ENCODE peak calls at places on chromosomes 16 and 17, in seven cellular contexts. L is OCI-LY7; N is transverse colon; O is breast epithelium; X is H9; I is PC-3; Q is CD4-positive, CD25-positive, alpha-beta regulatory T cell. Y is an unnamed sample.

GRCh38 chr17:1108810-1109605 is 70.8 kb downstream of the ABR start:
- DNase-seq in O (no peak), X (no peak), Q (peak; percentile 88), N (peak; percentile 67), I (peak; percentile 38), L (peak; percentile 34), Y (peak; percentile 74)

GRCh38 chr17:27276653-27277156 is 17.2 kb upstream of the WSB1 start:
- DNase-seq in O (no peak), Q (no peak), I (no peak), X (peak; percentile 95), L (no peak), N (no peak), Y (no peak)

GRCh38 chr16:4537376-4538066 is 1.1 kb downstream of the CDIP1 start:
- DNase-seq in N (no peak), O (no peak), X (peak; percentile 61), Q (peak; percentile 31), L (no peak), I (no peak), Y (no peak)

GRCh38 chr17:76738468-76738850 is 540 bp downstream of the MFSD11 start:
- DNase-seq in L (peak; percentile 28), X (no peak), N (no peak), Q (peak; percentile 31), I (peak; percentile 20), O (no peak), Y (no peak)

GRCh38 chr17:77814091-77814772 is 144.3 kb upstream of the TNRC6C start:
- DNase-seq in O (no peak), L (no peak), I (no peak), X (no peak), Q (no peak), N (no peak), Y (no peak)

GRCh38 chr16:11557811-11558210 is 28.9 kb downstream of the LITAF start:
- DNase-seq in L (no peak), N (no peak), O (no peak), I (no peak), Q (no peak), X (no peak), Y (no peak)

GRCh38 chr16:85396879-85397871 is 215.9 kb upstream of the GSE1 start:
- DNase-seq in L (peak; percentile 76), X (peak; percentile 52), N (no peak), Q (no peak), O (no peak), I (no peak), Y (no peak)

GRCh38 chr16:70746708-70747424 is 54.1 kb downstream of the VAC14 start:
- DNase-seq in Q (peak; percentile 54), N (peak; percentile 82), O (peak; percentile 74), X (no peak), I (peak; percentile 94), L (peak; percentile 10), Y (peak; percentile 77)

GRCh38 chr17:28057731-28058246 is 15.3 kb downstream of the NLK start:
- DNase-seq in O (no peak), L (no peak), Q (peak; percentile 46), X (no peak), I (peak; percentile 61), N (no peak), Y (no peak)

GRCh38 chr17:76027159-76027839 is at the start of gene EVPL:
- DNase-seq in X (peak; percentile 58), O (peak; percentile 82), N (peak; percentile 90), L (no peak), I (peak; percentile 98), Q (no peak), Y (no peak)

GRCh38 chr17:3695723-3696411 is at the start of gene P2RX5:
- DNase-seq in I (peak; percentile 32), Q (peak; percentile 77), N (peak; percentile 57), X (peak; percentile 84), O (no peak), L (peak; percentile 87), Y (no peak)

GRCh38 chr17:8072727-8073461 is 14.6 kb downstream of the ALOX12B start:
- DNase-seq in L (no peak), Q (peak; percentile 40), N (no peak), I (no peak), O (no peak), X (peak; percentile 61), Y (peak; percentile 16)

GRCh38 chr16:82011199-82011641 is at the start of gene SDR42E1:
- DNase-seq in N (peak; percentile 85), L (peak; percentile 11), X (no peak), I (no peak), O (peak; percentile 71), Q (peak; percentile 82), Y (peak; percentile 38)

GRCh38 chr16:46975908-46976470 is 2.5 kb upstream of the DNAJA2 start:
- DNase-seq in X (no peak), L (no peak), O (no peak), I (no peak), N (no peak), Q (no peak), Y (no peak)

GRCh38 chr16:88346680-88347505 is 35.9 kb upstream of the ZNF469 start:
- DNase-seq in O (no peak), N (no peak), L (no peak), I (no peak), Q (no peak), X (no peak), Y (no peak)

GRCh38 chr17:80812362-80813088 is 179.1 kb upstream of the CHMP6 start:
- DNase-seq in L (no peak), Q (peak; percentile 55), O (peak; percentile 31), I (no peak), X (peak; percentile 22), N (peak; percentile 6), Y (no peak)

GRCh38 chr16:79451196-79451816 is 149.2 kb downstream of the MAF start:
- DNase-seq in Q (peak; percentile 23), N (no peak), L (peak; percentile 19), X (no peak), O (no peak), I (no peak), Y (no peak)

GRCh38 chr16:85735225-85735722 is 15.6 kb downstream of the C16orf74 start:
- DNase-seq in O (no peak), L (peak; percentile 88), X (no peak), Q (peak; percentile 90), I (no peak), N (peak; percentile 67), Y (peak; percentile 63)

GRCh38 chr17:2174471-2175293 is 119.8 kb downstream of the HIC1 start:
- DNase-seq in O (no peak), X (no peak), N (peak; percentile 25), I (no peak), L (no peak), Q (no peak), Y (no peak)

GRCh38 chr17:34581446-34582184 is 2.2 kb downstream of the TMEM132E start:
- DNase-seq in O (peak; percentile 37), N (no peak), I (no peak), X (peak; percentile 47), Q (no peak), L (no peak), Y (no peak)

GRCh38 chr17:17685775-17686291 is 4.6 kb downstream of the RAI1 start:
- DNase-seq in O (no peak), N (peak; percentile 79), L (no peak), X (peak; percentile 63), Q (peak; percentile 42), I (peak; percentile 93), Y (no peak)

GRCh38 chr16:68378436-68379415 is 67.9 kb downstream of the PRMT7 start:
- DNase-seq in X (no peak), O (no peak), N (no peak), L (no peak), Q (no peak), I (no peak), Y (no peak)

GRCh38 chr17:82751171-82751570 is 694 bp upstream of the TBCD start:
- DNase-seq in N (peak; percentile 22), X (no peak), O (no peak), L (no peak), Q (no peak), I (no peak), Y (no peak)

GRCh38 chr17:50035421-50035879 is 20.5 kb upstream of the ITGA3 start:
- DNase-seq in I (no peak), X (no peak), O (no peak), N (no peak), L (no peak), Q (no peak), Y (no peak)

GRCh38 chr16:53094013-53094630 is 39.3 kb downstream of the CHD9 start:
- DNase-seq in O (peak; percentile 60), Q (no peak), N (peak; percentile 90), X (no peak), I (peak; percentile 23), L (peak; percentile 71), Y (peak; percentile 5)

GRCh38 chr17:81000089-81000630 is 8.5 kb downstream of the CHMP6 start:
- DNase-seq in Q (no peak), I (no peak), X (no peak), O (no peak), N (no peak), L (no peak), Y (no peak)

GRCh38 chr16:80723091-80723490 is 81.3 kb downstream of the CDYL2 start:
- DNase-seq in Q (no peak), X (no peak), L (no peak), N (no peak), I (no peak), O (no peak), Y (no peak)

GRCh38 chr17:78345172-78345571 is 14.7 kb downstream of the SOCS3 start:
- DNase-seq in X (peak; percentile 39), Q (no peak), L (no peak), N (no peak), I (no peak), O (no peak), Y (no peak)

GRCh38 chr17:33142703-33143299 is 150.3 kb downstream of the ASIC2 start:
- DNase-seq in O (no peak), L (peak; percentile 13), N (no peak), X (peak; percentile 62), I (peak; percentile 35), Q (no peak), Y (no peak)

GRCh38 chr17:69928586-69928985 is 146.4 kb upstream of the KCNJ16 start:
- DNase-seq in I (no peak), Q (no peak), L (no peak), N (no peak), X (no peak), O (no peak), Y (no peak)
- H3K9me3 ChIP-seq in I (no peaks in the 10 kb centered on the region), Q (no peaks in the 10 kb centered on the region), L (no peaks in the 10 kb centered on the region), N (no peaks in the 10 kb centered on the region), X (no peaks in the 10 kb centered on the region), O (no peaks in the 10 kb centered on the region), Y (peaks cover 5% of the 10 kb centered on the region)

GRCh38 chr16:35573407-35573806 is 2114.0 kb downstream of the TP53TG3F start:
- DNase-seq in X (no peak), N (no peak), Q (no peak), L (no peak), I (no peak), O (no peak), Y (no peak)
- H3K9me3 ChIP-seq in X (peaks cover 95% of the 10 kb centered on the region), N (no peaks in the 10 kb centered on the region), Q (peaks cover 29% of the 10 kb centered on the region), L (no peaks in the 10 kb centered on the region), I (peaks cover 4% of the 10 kb centered on the region), O (peaks cover 39% of the 10 kb centered on the region), Y (peaks cover 23% of the 10 kb centered on the region)

GRCh38 chr17:62847426-62847825 is 39.3 kb upstream of the MARCHF10 start:
- DNase-seq in L (no peak), X (peak; percentile 20), I (no peak), Q (no peak), N (no peak), O (no peak), Y (no peak)
- H3K9me3 ChIP-seq in L (no peaks in the 10 kb centered on the region), X (no peaks in the 10 kb centered on the region), I (no peaks in the 10 kb centered on the region), Q (no peaks in the 10 kb centered on the region), N (no peaks in the 10 kb centered on the region), O (no peaks in the 10 kb centered on the region), Y (no peaks in the 10 kb centered on the region)

DNA sequence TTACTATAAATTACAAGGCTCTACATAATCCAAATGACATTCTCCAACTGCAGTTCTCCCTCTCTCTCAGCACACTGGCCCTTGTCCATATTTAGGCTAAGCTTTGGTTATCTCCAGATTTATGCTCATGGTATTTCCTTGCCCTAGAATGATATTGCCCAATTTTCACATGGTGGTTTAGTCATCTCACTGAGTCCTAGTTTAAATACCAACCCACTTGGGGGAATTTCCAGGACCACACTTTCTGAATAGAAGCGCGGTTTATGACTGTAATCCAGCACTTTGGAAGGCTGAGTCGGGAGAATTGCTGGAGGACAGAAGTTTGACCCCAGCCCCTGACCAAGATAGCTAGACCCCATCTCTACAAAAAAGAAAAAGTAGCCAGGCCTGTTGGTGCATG is 280.1 kb upstream of the MON1B start:
- DNase-seq in I (peak; percentile 33), N (no peak), O (no peak), L (no peak), X (no peak), Q (no peak), Y (no peak)
- H3K9me3 ChIP-seq in I (no peaks in the 10 kb centered on the region), N (no peaks in the 10 kb centered on the region), O (no peaks in the 10 kb centered on the region), L (no peaks in the 10 kb centered on the region), X (no peaks in the 10 kb centered on the region), Q (no peaks in the 10 kb centered on the region), Y (no peaks in the 10 kb centered on the region)

Y was measured in CD4-positive, alpha-beta T cell.